ENCODE peak calls at places on chromosomes 13 and 19, in five cellular contexts. B, U, S, O and Z are unnamed samples.

GRCh38 chr19:30711296-30711695 is 339.1 kb downstream of the ZNF536 start:
- DNase-seq in O (no peak), U (no peak), S (no peak), B (no peak), Z (no peak)

GRCh38 chr19:27774827-27775226 is 1438.1 kb downstream of the UQCRFS1 start:
- DNase-seq in U (no peak), S (no peak), B (no peak), O (peak; percentile 7), Z (peak; percentile 36)

GRCh38 chr13:71303144-71303543 is 563.9 kb downstream of the DACH1 start:
- DNase-seq in U (no peak), B (no peak), O (no peak), S (no peak), Z (no peak)

GRCh38 chr13:109243311-109243951 is 543.0 kb downstream of the IRS2 start:
- DNase-seq in B (no peak), O (peak; percentile 86), S (peak; percentile 92), U (no peak), Z (no peak)

GRCh38 chr13:102550507-102550906 is 46.3 kb upstream of the TPP2 start:
- DNase-seq in S (no peak), B (no peak), U (no peak), O (no peak), Z (peak; percentile 56)

GRCh38 chr13:23321534-23322241 is 111.8 kb downstream of the SACS start:
- DNase-seq in U (no peak), B (no peak), O (peak; percentile 67), S (peak; percentile 93), Z (no peak)

GRCh38 chr19:42561512-42561911 is 33.2 kb downstream of the CEACAM8 start:
- DNase-seq in O (no peak), S (no peak), U (no peak), B (no peak), Z (no peak)

GRCh38 chr13:40648040-40648439 is 18.4 kb downstream of the FOXO1 start:
- DNase-seq in S (no peak), U (no peak), B (no peak), O (no peak), Z (no peak)

GRCh38 chr13:26052136-26052736 is 420 bp upstream of the SHISA2 start:
- DNase-seq in U (no peak), O (no peak), S (no peak), B (no peak), Z (no peak)
- H2BK12ac ChIP-seq in U (no peak overlapping the region), O (no peak overlapping the region), S (peak overlapping the region; percentile 83), B (no peak overlapping the region), Z (no peak overlapping the region)

GRCh38 chr13:42400188-42400833 is 128.4 kb downstream of the AKAP11 start:
- DNase-seq in S (no peak), O (no peak), B (no peak), U (no peak), Z (no peak)

GRCh38 chr13:42396501-42396900 is 124.5 kb downstream of the AKAP11 start:
- DNase-seq in U (no peak), O (no peak), B (no peak), S (no peak), Z (no peak)

GRCh38 chr13:42401376-42401775 is 129.4 kb downstream of the AKAP11 start:
- DNase-seq in S (no peak), O (no peak), B (no peak), U (no peak), Z (no peak)

GRCh38 chr13:42396901-42397670 is 125.1 kb downstream of the AKAP11 start:
- DNase-seq in B (no peak), O (no peak), S (no peak), U (no peak), Z (no peak)

DNA sequence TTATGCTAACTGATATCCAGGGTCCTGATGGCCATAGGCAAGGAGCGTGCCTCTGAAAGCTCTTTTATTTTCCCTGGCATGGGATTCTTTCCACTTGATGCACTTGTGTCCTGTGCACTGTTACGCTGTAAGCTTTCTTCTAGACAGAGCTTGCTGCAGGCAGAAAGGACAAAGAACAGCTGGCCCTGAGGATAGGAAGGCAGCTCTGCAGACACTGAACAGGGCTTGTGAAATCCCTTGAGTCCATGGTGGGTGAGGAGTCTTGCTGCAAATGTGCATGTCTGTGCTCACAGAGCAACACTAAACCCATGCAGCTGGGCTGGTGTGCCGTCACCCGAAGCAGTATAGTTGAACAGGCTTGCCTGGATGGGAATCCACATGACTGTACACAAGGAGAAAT is 126.6 kb downstream of the AKAP11 start:
- DNase-seq in U (no peak), B (no peak), O (no peak), S (peak; percentile 84), Z (no peak)
- H3K4me2 ChIP-seq in U (no peak overlapping the region), B (no peak overlapping the region), O (no peak overlapping the region), S (no peak overlapping the region), Z (no peak overlapping the region)

DNA sequence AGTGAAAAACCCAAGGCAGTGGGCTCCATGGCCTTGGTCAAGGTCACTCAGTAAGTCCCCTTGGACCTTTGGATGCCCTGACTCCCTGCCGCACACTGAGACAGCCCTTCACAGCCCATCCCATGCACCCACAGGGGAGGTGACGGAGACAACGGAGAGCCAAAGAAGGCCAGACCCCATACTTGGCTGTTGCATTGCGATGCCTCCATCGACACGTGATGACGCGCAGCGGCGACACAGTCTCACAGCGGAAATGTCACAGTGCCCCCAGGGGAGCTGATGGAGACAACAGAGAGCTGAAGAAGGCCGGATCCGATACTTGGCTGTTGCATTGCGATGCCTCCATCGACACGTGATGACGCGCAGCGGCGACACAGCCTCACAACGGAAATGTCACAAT is 282.4 kb downstream of the TEX29 start:
- DNase-seq in B (no peak), O (no peak), U (no peak), S (no peak), Z (peak; percentile 17)
- H2BK12ac ChIP-seq in B (no peak overlapping the region), O (no peak overlapping the region), U (no peak overlapping the region), S (no peak overlapping the region), Z (no peak overlapping the region)

DNA sequence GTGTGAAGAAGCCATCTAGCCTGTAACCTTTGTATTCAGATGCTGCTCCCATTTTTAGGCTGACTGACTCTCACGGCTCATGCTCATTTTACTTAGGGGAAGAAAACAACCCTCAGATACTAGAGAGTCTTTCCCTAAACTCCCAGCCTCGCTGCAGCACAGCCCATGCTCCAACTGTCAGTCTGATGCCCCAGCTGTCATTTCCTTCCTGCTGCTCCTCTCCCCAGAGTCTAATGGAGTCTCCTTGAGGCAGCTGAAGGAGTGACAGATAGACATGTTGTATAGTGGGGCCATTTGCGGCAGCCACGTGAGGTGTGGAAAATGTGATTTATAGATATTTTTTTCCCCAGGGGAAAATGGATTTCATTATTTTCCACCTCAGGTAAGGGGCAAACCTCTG is 59.2 kb upstream of the OLFM4 start:
- DNase-seq in U (no peak), O (no peak), S (no peak), B (no peak), Z (no peak)
- H3K4me2 ChIP-seq in U (no peak overlapping the region), O (no peak overlapping the region), S (no peak overlapping the region), B (no peak overlapping the region), Z (no peak overlapping the region)

GRCh38 chr13:110855363-110855762 is 59.5 kb downstream of the ANKRD10 start:
- DNase-seq in B (no peak), S (no peak), U (no peak), O (no peak), Z (no peak)

GRCh38 chr13:110860986-110861385 is 53.9 kb downstream of the ANKRD10 start:
- DNase-seq in S (no peak), O (no peak), U (no peak), B (no peak), Z (no peak)

GRCh38 chr13:110853235-110853721 is 61.6 kb downstream of the ANKRD10 start:
- DNase-seq in S (no peak), B (no peak), O (peak; percentile 5), U (no peak), Z (no peak)

GRCh38 chr13:110854866-110855265 is 60.0 kb downstream of the ANKRD10 start:
- DNase-seq in B (no peak), U (no peak), S (no peak), O (no peak), Z (no peak)

DNA sequence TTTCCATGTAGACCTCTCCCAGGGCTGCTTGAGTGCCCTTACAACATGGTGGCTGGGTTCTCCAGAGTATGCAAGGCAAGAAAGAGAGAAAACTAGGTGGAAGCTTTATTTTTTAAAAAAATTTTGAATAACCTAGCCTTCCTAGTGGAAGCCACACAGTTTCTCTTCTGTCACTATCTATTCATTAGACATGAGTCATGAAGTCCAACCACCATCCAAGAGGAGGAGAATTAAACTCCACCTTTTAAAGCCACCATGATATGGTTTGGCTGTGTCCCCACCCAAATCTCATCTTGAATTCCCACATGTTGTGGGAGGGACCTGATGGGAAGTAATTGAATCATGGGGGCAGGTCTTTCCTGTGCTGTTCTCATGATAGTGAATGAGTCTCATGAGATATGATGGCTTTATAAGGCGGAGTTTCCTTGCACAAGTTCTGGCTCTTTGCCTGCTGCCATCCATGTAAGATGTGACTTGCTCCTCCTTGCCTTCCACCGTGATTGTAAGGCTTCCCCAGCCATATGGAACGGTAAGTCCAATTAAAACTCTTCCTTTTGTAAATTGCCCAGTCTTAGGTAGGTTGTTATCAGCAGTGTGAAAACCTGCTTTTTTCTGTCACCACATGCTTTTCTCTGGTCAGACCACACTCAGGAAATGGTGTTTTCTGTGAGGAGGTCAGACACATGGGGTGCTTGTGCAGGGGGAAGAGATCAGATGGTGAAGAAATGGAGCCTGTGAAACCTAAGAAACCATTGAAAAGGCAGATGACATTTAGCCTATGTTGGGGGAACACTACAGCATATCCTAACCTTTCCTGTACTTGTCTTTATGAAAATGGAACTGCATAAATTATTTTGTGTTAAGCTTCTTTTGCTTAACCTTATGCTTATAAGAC is 57.7 kb downstream of the ANKRD10 start:
- DNase-seq in O (no peak), S (no peak), B (no peak), U (no peak), Z (no peak)
- H2BK12ac ChIP-seq in O (no peak overlapping the region), S (no peak overlapping the region), B (no peak overlapping the region), U (no peak overlapping the region), Z (no peak overlapping the region)

GRCh38 chr13:86681223-86681622 is 882.0 kb upstream of the SLITRK6 start:
- DNase-seq in U (no peak), S (no peak), B (no peak), O (no peak), Z (no peak)
- H3K4me2 ChIP-seq in U (no peak overlapping the region), S (no peak overlapping the region), B (no peak overlapping the region), O (no peak overlapping the region), Z (no peak overlapping the region)

DNA sequence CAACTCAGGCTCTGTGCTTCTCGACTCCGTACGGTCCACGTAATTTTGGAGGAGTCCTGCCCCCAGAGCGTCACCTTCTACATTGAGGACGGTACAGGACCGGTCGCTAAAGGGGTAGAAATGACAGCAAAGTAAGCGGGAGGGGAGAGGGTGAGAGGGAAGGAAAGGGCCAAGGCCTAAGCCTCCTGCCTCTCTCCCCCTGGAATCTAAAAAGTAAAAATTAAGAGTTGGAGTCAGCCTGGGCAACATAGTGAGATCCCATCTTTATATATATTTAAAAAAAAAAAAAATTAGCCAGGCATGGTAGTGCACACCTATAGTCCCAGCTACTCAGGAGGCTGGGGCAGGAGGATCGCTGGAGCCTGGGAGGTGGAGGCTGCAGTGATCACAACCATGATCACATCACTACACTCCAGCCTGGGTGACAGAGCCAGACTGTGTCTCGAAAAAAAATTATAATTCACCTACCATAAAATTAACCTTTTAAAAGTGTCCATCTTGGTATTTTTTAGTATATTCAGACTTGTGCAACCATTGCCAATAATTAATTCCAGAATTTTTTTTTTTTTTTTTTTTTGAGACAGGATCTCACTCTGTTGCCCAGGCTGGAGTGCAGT is 12.6 kb downstream of the SLC1A5 start:
- DNase-seq in B (no peak), U (no peak), O (no peak), S (no peak), Z (no peak)
- H2BK12ac ChIP-seq in B (no peak overlapping the region), U (no peak overlapping the region), O (no peak overlapping the region), S (no peak overlapping the region), Z (no peak overlapping the region)

GRCh38 chr19:50492303-50493052 is 15.8 kb upstream of the GARIN5A start:
- DNase-seq in S (peak; percentile 17), U (no peak), O (no peak), B (no peak), Z (peak; percentile 39)
- H3K4me2 ChIP-seq in S (no peak overlapping the region), U (no peak overlapping the region), O (no peak overlapping the region), B (peak overlapping the region; percentile 36), Z (peak overlapping the region; percentile 11)